ENCODE peak calls at places on chromosomes 16 and 17, in five cellular contexts. Q, V, H, S and M are unnamed samples.

GRCh38 chr16:10265770-10266615 is 83.8 kb upstream of the GRIN2A start:
- DNase-seq in Q (peak; percentile 10), V (no peak), H (no peak), S (no peak), M (no peak)

GRCh38 chr16:75116081-75116910 is at the start of gene LDHD:
- DNase-seq in Q (no peak), V (no peak), H (peak; percentile 36), S (peak; percentile 86), M (peak; percentile 90)

GRCh38 chr17:2158011-2158410 is 103.1 kb downstream of the HIC1 start:
- DNase-seq in Q (no peak), V (no peak), H (no peak), S (no peak), M (no peak)

GRCh38 chr16:66364117-66364958 is 2.2 kb upstream of the CDH5 start:
- DNase-seq in Q (no peak), V (no peak), H (no peak), S (no peak), M (peak; percentile 38)

GRCh38 chr17:63842173-63842539 is 329 bp downstream of the SMARCD2 start:
- DNase-seq in Q (no peak), V (no peak), H (no peak), S (no peak), M (no peak)

GRCh38 chr17:28338056-28338768 is 2.7 kb downstream of the TNFAIP1 start:
- DNase-seq in Q (no peak), V (peak; percentile 67), H (no peak), S (no peak), M (no peak)

GRCh38 chr17:80822700-80823410 is 168.8 kb upstream of the CHMP6 start:
- DNase-seq in Q (no peak), V (no peak), H (peak; percentile 50), S (peak; percentile 10), M (no peak)

GRCh38 chr17:36608794-36609497 is 7.6 kb downstream of the MRM1 start:
- DNase-seq in Q (peak; percentile 36), V (no peak), H (peak; percentile 78), S (no peak), M (peak; percentile 30)

GRCh38 chr16:48534601-48535340 is 75.2 kb downstream of the N4BP1 start:
- DNase-seq in Q (no peak), V (no peak), H (no peak), S (no peak), M (no peak)

GRCh38 chr16:75379911-75380847 is 53.1 kb downstream of the CFDP1 start:
- DNase-seq in Q (peak; percentile 89), V (no peak), H (peak; percentile 56), S (no peak), M (peak; percentile 44)

GRCh38 chr16:21101631-21102420 is 48.8 kb downstream of the DNAH3 start:
- DNase-seq in Q (peak; percentile 21), V (no peak), H (no peak), S (no peak), M (peak; percentile 12)

GRCh38 chr16:52634101-52634500 is 87.2 kb upstream of the TOX3 start:
- DNase-seq in Q (no peak), V (no peak), H (no peak), S (no peak), M (no peak)

GRCh38 chr17:68033636-68034451 is 1.7 kb upstream of the KPNA2 start:
- DNase-seq in Q (no peak), V (peak; percentile 65), H (no peak), S (no peak), M (no peak)

GRCh38 chr17:67628580-67629013 is 89.1 kb upstream of the NOL11 start:
- DNase-seq in Q (no peak), V (no peak), H (no peak), S (no peak), M (no peak)

GRCh38 chr17:70111201-70111600 is 36.2 kb downstream of the KCNJ16 start:
- DNase-seq in Q (no peak), V (no peak), H (no peak), S (no peak), M (no peak)

GRCh38 chr16:48220891-48221290 is 23.2 kb upstream of the LONP2 start:
- DNase-seq in Q (no peak), V (no peak), H (no peak), S (no peak), M (no peak)

GRCh38 chr16:69921125-69921524 is 30.0 kb upstream of the CLEC18A start:
- DNase-seq in Q (no peak), V (no peak), H (no peak), S (no peak), M (no peak)

GRCh38 chr16:81532491-81533174 is 88.0 kb downstream of the CMIP start:
- DNase-seq in Q (no peak), V (no peak), H (no peak), S (no peak), M (peak; percentile 73)

GRCh38 chr16:26770547-26770946 is 296.2 kb upstream of the C16orf82 start:
- DNase-seq in Q (no peak), V (no peak), H (no peak), S (no peak), M (no peak)

GRCh38 chr16:86585821-86586611 is 7.7 kb downstream of the FOXL1 start:
- DNase-seq in Q (no peak), V (no peak), H (no peak), S (no peak), M (no peak)

GRCh38 chr17:33239702-33240101 is 53.4 kb downstream of the ASIC2 start:
- DNase-seq in Q (no peak), V (no peak), H (no peak), S (no peak), M (no peak)

GRCh38 chr16:64278196-64278595 is 843.7 kb downstream of the CDH11 start:
- DNase-seq in Q (no peak), V (no peak), H (no peak), S (no peak), M (no peak)

GRCh38 chr17:37570527-37571093 is 38.6 kb downstream of the SYNRG start:
- DNase-seq in Q (peak; percentile 42), V (peak; percentile 21), H (peak; percentile 38), S (no peak), M (peak; percentile 57)

GRCh38 chr17:54754560-54754959 is 146.1 kb upstream of the TOM1L1 start:
- DNase-seq in Q (peak; percentile 5), V (no peak), H (no peak), S (no peak), M (no peak)

GRCh38 chr17:48497103-48497502 is 33.7 kb downstream of the HOXB1 start:
- DNase-seq in Q (no peak), V (no peak), H (no peak), S (no peak), M (no peak)

GRCh38 chr16:79982356-79982755 is 381.8 kb upstream of the MAF start:
- DNase-seq in Q (no peak), V (no peak), H (no peak), S (no peak), M (no peak)

GRCh38 chr17:38617074-38617860 is 11.5 kb upstream of the SRCIN1 start:
- DNase-seq in Q (no peak), V (no peak), H (no peak), S (no peak), M (no peak)

GRCh38 chr16:80663078-80663477 is 122.3 kb downstream of the DYNLRB2 start:
- DNase-seq in Q (no peak), V (no peak), H (no peak), S (no peak), M (no peak)

GRCh38 chr16:30051518-30051917 is 14.0 kb upstream of the ALDOA start:
- DNase-seq in Q (no peak), V (no peak), H (no peak), S (no peak), M (no peak)
- H3K4me3 ChIP-seq in Q (no peak overlapping the region), V (no peak overlapping the region), H (no peak overlapping the region), S (no peak overlapping the region), M (no peak overlapping the region)

DNA sequence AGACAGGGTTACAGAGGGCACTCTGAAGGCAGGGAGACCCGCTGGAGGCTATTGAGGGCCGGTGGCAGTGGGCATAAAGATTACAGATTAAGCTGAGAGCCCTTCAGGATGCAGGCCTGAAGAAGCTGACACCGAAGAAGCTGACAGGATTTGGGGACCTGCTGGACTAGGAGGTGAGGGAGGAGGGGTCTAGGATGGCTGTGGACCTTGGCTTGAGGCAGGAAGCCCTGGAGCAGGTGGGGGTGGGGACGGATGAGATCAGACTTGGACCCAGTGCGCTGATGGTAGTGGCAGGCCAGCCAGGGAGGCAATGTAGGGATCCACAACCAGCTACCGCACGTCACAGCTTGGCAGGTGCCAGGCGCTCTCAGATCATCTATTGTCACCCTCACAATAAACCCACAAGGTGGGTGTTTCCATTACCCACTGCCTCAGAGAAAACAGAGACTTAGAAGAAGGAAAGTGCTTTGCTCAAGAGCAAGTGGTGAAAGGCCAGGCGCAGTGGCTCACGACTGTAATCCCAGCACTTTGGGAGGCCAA is 888 bp upstream of the SAMD14 start:
- DNase-seq in Q (no peak), V (no peak), H (no peak), S (no peak), M (no peak)
- H3K4me3 ChIP-seq in Q (no peak overlapping the region), V (no peak overlapping the region), H (no peak overlapping the region), S (no peak overlapping the region), M (no peak overlapping the region)

DNA sequence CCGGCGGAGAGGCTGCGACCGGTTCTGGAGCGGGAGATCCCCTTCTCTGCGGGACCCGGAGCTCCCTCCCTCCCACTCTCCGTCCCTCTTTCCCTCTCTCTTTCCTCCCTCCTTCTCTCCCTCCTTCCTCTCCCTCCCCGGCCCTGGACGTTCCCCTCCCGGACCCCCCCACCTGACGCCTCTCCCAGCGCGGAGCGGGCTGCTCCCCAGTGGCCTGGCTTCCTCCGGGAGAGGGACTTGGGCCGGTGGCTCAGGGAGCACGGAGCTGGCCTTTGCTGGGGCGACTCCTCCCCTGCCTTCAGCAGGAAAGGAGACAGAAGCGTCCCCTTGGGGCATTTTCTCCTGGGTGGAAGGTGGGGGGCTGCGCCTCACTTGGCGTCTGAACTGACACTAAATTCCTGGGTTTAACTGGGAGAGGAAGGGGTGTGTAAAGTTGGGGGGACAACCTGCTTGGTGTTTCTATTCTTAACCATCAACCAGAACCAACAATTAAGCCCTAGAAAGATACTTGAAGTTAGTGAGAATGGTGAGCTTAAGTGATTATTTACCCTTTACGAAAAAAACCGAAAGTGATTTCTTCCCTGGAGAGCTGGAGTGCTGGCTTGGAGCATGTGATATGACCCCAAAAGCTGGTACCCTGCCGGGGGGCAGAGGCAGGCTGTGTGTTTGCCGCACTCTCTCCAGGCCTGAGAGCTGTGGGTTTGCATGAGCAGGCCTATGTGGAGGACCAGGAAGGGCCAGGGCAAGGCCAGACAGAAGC is 775 bp downstream of the SPIRE2 start:
- DNase-seq in Q (no peak), V (no peak), H (no peak), S (no peak), M (no peak)
- H3K4me3 ChIP-seq in Q (no peak overlapping the region), V (peak overlapping the region; percentile 46), H (no peak overlapping the region), S (peak overlapping the region; percentile 45), M (peak overlapping the region; percentile 76)

GRCh38 chr17:45224671-45225050 is 3.0 kb downstream of the FMNL1 start:
- DNase-seq in Q (peak; percentile 55), V (no peak), H (peak; percentile 21), S (no peak), M (no peak)
- H3K4me3 ChIP-seq in Q (peak overlapping the region; percentile 91), V (no peak overlapping the region), H (peak overlapping the region; percentile 98), S (no peak overlapping the region), M (no peak overlapping the region)